ENCODE peak calls at places on chromosomes 7 and 10, in eight cellular contexts. N is left ventricle myocardium inferior, E is gastrocnemius medialis, A is body of pancreas, C is adipocyte, M is lung, U is hepatocyte, K is A549. D is an unnamed sample.

GRCh38 chr7:142890838-142891485 is 5.4 kb upstream of the TRPV6 start:
- DNase-seq in A (no peak), U (no peak), C (no peak), K (no peak), M (no peak), N (no peak), E (no peak), D (no peak)

GRCh38 chr7:46682841-46683624 is 762.0 kb upstream of the IGFBP3 start:
- DNase-seq in E (no peak), M (no peak), K (no peak), C (peak; percentile 40), U (no peak), N (no peak), A (no peak), D (no peak)

GRCh38 chr7:71566376-71566775 is 434.4 kb downstream of the GALNT17 start:
- DNase-seq in E (no peak), A (no peak), U (no peak), C (no peak), M (no peak), K (no peak), N (no peak), D (no peak)

GRCh38 chr7:47724335-47724982 is 142.5 kb upstream of the TNS3 start:
- DNase-seq in E (no peak), U (peak; percentile 46), K (no peak), N (no peak), A (no peak), M (no peak), C (peak; percentile 93), D (no peak)

GRCh38 chr10:117133273-117134083 is 4.6 kb downstream of the VAX1 start:
- DNase-seq in C (no peak), M (no peak), U (no peak), A (no peak), E (no peak), N (no peak), K (no peak), D (no peak)

GRCh38 chr10:105291571-105291970 is 650.5 kb downstream of the SORCS3 start:
- DNase-seq in M (no peak), E (no peak), A (no peak), C (no peak), U (no peak), N (no peak), K (no peak), D (no peak)

GRCh38 chr10:18601321-18601720 is 50.1 kb downstream of the NSUN6 start:
- DNase-seq in N (no peak), K (peak; percentile 23), E (no peak), U (no peak), A (no peak), C (no peak), M (no peak), D (no peak)

GRCh38 chr7:90910136-90910535 is 314.0 kb downstream of the CDK14 start:
- DNase-seq in K (no peak), U (no peak), N (no peak), M (no peak), E (no peak), C (no peak), A (no peak), D (no peak)

GRCh38 chr7:73623798-73624668 is at the start of gene MLXIPL:
- DNase-seq in C (peak; percentile 87), M (peak; percentile 88), E (peak; percentile 84), A (peak; percentile 95), N (peak; percentile 70), U (peak; percentile 96), K (peak; percentile 97), D (peak; percentile 76)

GRCh38 chr7:3655635-3656034 is 354.6 kb downstream of the SDK1 start:
- DNase-seq in N (no peak), C (no peak), K (no peak), M (no peak), E (no peak), A (peak; percentile 55), U (no peak), D (no peak)

GRCh38 chr10:114195079-114195478 is 15.9 kb downstream of the TDRD1 start:
- DNase-seq in A (no peak), E (no peak), C (no peak), N (no peak), K (no peak), U (no peak), M (no peak), D (no peak)

GRCh38 chr7:137001041-137001440 is 132.6 kb downstream of the CHRM2 start:
- DNase-seq in C (peak; percentile 56), M (no peak), U (no peak), A (no peak), E (no peak), N (no peak), K (no peak), D (no peak)

GRCh38 chr10:50621981-50622496 is 1.7 kb downstream of the SGMS1 start:
- DNase-seq in E (peak; percentile 99), A (peak; percentile 90), N (peak; percentile 97), C (peak; percentile 97), K (peak; percentile 76), U (peak; percentile 93), M (peak; percentile 91), D (peak; percentile 99)

GRCh38 chr10:3132036-3133025 is 40.3 kb downstream of the PITRM1 start:
- DNase-seq in A (no peak), N (no peak), U (no peak), K (no peak), C (peak; percentile 21), E (no peak), M (no peak), D (no peak)

GRCh38 chr7:130490888-130491771 is 755 bp upstream of the MEST start:
- DNase-seq in U (peak; percentile 64), M (no peak), N (no peak), A (peak; percentile 50), K (no peak), C (peak; percentile 67), E (no peak), D (no peak)

GRCh38 chr7:54877683-54878082 is 118.7 kb upstream of the SEC61G start:
- DNase-seq in M (no peak), C (peak; percentile 5), K (no peak), U (no peak), N (no peak), E (no peak), A (no peak), D (no peak)

GRCh38 chr10:24982294-24983064 is 30.1 kb upstream of the PRTFDC1 start:
- DNase-seq in A (no peak), E (no peak), N (no peak), U (no peak), K (no peak), M (no peak), C (no peak), D (no peak)

GRCh38 chr7:138886501-138886917 is 88.5 kb upstream of the ATP6V0A4 start:
- DNase-seq in U (peak; percentile 76), M (no peak), E (no peak), C (peak; percentile 93), K (peak; percentile 55), N (no peak), A (peak; percentile 26), D (no peak)

GRCh38 chr7:84490661-84491060 is 296.1 kb upstream of the SEMA3A start:
- DNase-seq in C (no peak), M (no peak), K (no peak), A (no peak), E (no peak), N (no peak), U (peak; percentile 11), D (no peak)

DNA sequence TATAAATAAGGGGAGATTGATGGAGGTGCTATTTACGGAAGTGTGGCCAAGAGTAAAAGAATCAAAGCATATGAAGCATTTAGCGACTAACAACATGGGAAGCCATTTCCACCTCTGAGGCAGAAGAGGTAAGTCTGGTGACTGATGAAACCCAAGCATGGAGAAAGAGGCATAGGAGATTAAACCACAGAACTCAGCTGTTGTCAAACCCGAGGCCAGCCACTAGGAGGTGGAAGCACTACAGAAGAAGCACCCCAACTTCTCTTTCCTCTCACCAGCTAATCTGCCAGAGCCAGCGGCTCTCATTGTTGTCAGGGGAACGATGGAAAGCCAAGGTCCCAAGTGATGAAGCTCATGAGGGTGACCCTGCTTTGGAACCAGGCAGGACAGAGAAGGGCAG is 19.6 kb upstream of the CNTNAP2 start:
- DNase-seq in C (no peak), M (no peak), U (no peak), E (no peak), N (no peak), K (no peak), A (no peak), D (no peak)
- H3K4me1 ChIP-seq in C (no peaks in the 10 kb centered on the region), M (no peaks in the 10 kb centered on the region), U (no peaks in the 10 kb centered on the region), E (no peaks in the 10 kb centered on the region), N (no peaks in the 10 kb centered on the region), K (no peaks in the 10 kb centered on the region), A (no peaks in the 10 kb centered on the region), D (no peaks in the 10 kb centered on the region)

GRCh38 chr7:128059143-128059975 is 28.1 kb upstream of the LRRC4 start:
- DNase-seq in A (no peak), E (no peak), U (no peak), M (no peak), K (no peak), C (no peak), N (no peak), D (no peak)

GRCh38 chr7:128055668-128056067 is 24.4 kb upstream of the LRRC4 start:
- DNase-seq in N (no peak), A (no peak), K (no peak), E (no peak), C (no peak), M (no peak), U (no peak), D (no peak)

GRCh38 chr7:128057909-128058308 is 26.7 kb upstream of the LRRC4 start:
- DNase-seq in E (no peak), C (peak; percentile 9), K (no peak), M (no peak), U (no peak), A (no peak), N (no peak), D (no peak)

GRCh38 chr7:128053991-128054390 is 22.8 kb upstream of the LRRC4 start:
- DNase-seq in K (no peak), M (no peak), C (no peak), U (no peak), A (no peak), E (no peak), N (no peak), D (no peak)

GRCh38 chr7:128056901-128057300 is 25.7 kb upstream of the LRRC4 start:
- DNase-seq in C (peak; percentile 89), N (no peak), A (no peak), U (peak; percentile 25), M (no peak), K (no peak), E (no peak), D (no peak)
- H3K4me1 ChIP-seq in C (peaks cover 4% of the 10 kb centered on the region), N (peaks cover 31% of the 10 kb centered on the region), A (peaks cover 8% of the 10 kb centered on the region), U (no peaks in the 10 kb centered on the region), M (no peaks in the 10 kb centered on the region), K (no peaks in the 10 kb centered on the region), E (no peaks in the 10 kb centered on the region), D (no peaks in the 10 kb centered on the region)

GRCh38 chr10:110284262-110284661 is 20.5 kb downstream of the SMNDC1 start:
- DNase-seq in K (no peak), C (no peak), M (no peak), N (no peak), U (no peak), E (no peak), A (no peak), D (no peak)
- H3K4me1 ChIP-seq in K (peaks cover 6% of the 10 kb centered on the region), C (peaks cover 10% of the 10 kb centered on the region), M (peaks cover under 1% of the 10 kb centered on the region), N (peaks cover 17% of the 10 kb centered on the region), U (no peaks in the 10 kb centered on the region), E (peaks cover 5% of the 10 kb centered on the region), A (peaks cover 1% of the 10 kb centered on the region), D (no peaks in the 10 kb centered on the region)

DNA sequence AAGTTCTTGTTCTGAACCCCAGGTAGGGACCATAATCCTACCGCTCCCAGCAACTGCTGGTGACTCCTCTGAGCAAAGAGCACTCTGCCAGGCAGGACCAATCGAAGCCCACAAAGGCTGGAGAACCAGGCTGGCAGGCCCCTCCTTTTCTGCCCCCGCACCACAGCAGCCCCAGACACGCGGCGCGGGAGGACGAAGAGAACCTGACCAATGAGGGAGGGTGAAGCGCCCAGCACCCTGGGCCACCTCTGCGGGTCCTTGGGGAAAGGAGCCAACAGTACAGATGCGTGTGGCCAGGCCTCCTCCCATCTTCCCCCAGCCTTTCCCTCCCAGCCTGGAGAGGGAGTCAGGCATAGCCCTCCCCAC is 25.9 kb downstream of the CTBP2 start:
- DNase-seq in M (no peak), U (no peak), A (peak; percentile 70), K (no peak), E (no peak), C (no peak), N (no peak), D (no peak)
- H3K4me1 ChIP-seq in M (peaks cover 15% of the 10 kb centered on the region), U (peaks cover 13% of the 10 kb centered on the region), A (peaks cover 61% of the 10 kb centered on the region), K (peaks cover 26% of the 10 kb centered on the region), E (peaks cover 76% of the 10 kb centered on the region), C (no peaks in the 10 kb centered on the region), N (peaks cover 90% of the 10 kb centered on the region), D (peaks cover 4% of the 10 kb centered on the region)

D was measured in ascending aorta.